ENCODE peak calls at places on chromosomes 2 and 18, in five cellular contexts. One of them, this sample, is unnamed.

GRCh38 chr2:226655871-226656270 is 143.7 kb downstream of the IRS1 start:
- DNase-seq in HT1080: no peak
- DNase-seq in COLO829: no peak
- DNase-seq in stimulated activated CD4-positive, alpha-beta T cell treated with anti-CD3 and anti-CD28 coated beads, Interleukin-12 subunit alpha, Interleukin-12 subunit beta, amount 100 ng/mL, for 4 hours: no peak
- DNase-seq in GM12878: no peak
- DNase-seq in this sample: no peak

GRCh38 chr2:70024284-70024683 is 62.9 kb upstream of the ASPRV1 start:
- DNase-seq in HT1080: peak
- DNase-seq in COLO829: no peak
- DNase-seq in stimulated activated CD4-positive, alpha-beta T cell treated with anti-CD3 and anti-CD28 coated beads, Interleukin-12 subunit alpha, Interleukin-12 subunit beta, amount 100 ng/mL, for 4 hours: no peak
- DNase-seq in GM12878: no peak
- DNase-seq in this sample: no peak

GRCh38 chr2:69083126-69083733 is 70.3 kb downstream of the ANTXR1 start:
- DNase-seq in HT1080: peak
- DNase-seq in COLO829: peak
- DNase-seq in stimulated activated CD4-positive, alpha-beta T cell treated with anti-CD3 and anti-CD28 coated beads, Interleukin-12 subunit alpha, Interleukin-12 subunit beta, amount 100 ng/mL, for 4 hours: no peak
- DNase-seq in GM12878: no peak
- DNase-seq in this sample: no peak

GRCh38 chr2:127891806-127892205 is 6.0 kb upstream of the AMMECR1L start:
- DNase-seq in HT1080: no peak
- DNase-seq in COLO829: no peak
- DNase-seq in stimulated activated CD4-positive, alpha-beta T cell treated with anti-CD3 and anti-CD28 coated beads, Interleukin-12 subunit alpha, Interleukin-12 subunit beta, amount 100 ng/mL, for 4 hours: no peak
- DNase-seq in GM12878: no peak
- DNase-seq in this sample: no peak

GRCh38 chr2:111618577-111618930 is 265.4 kb downstream of the ANAPC1 start:
- DNase-seq in HT1080: no peak
- DNase-seq in COLO829: no peak
- DNase-seq in stimulated activated CD4-positive, alpha-beta T cell treated with anti-CD3 and anti-CD28 coated beads, Interleukin-12 subunit alpha, Interleukin-12 subunit beta, amount 100 ng/mL, for 4 hours: no peak
- DNase-seq in GM12878: no peak
- DNase-seq in this sample: no peak

GRCh38 chr2:226447896-226448295 is 351.7 kb downstream of the IRS1 start:
- DNase-seq in HT1080: peak
- DNase-seq in COLO829: no peak
- DNase-seq in stimulated activated CD4-positive, alpha-beta T cell treated with anti-CD3 and anti-CD28 coated beads, Interleukin-12 subunit alpha, Interleukin-12 subunit beta, amount 100 ng/mL, for 4 hours: no peak
- DNase-seq in GM12878: no peak
- DNase-seq in this sample: no peak

GRCh38 chr2:213150315-213150951 is 979 bp downstream of the IKZF2 start:
- DNase-seq in HT1080: peak
- DNase-seq in COLO829: no peak
- DNase-seq in stimulated activated CD4-positive, alpha-beta T cell treated with anti-CD3 and anti-CD28 coated beads, Interleukin-12 subunit alpha, Interleukin-12 subunit beta, amount 100 ng/mL, for 4 hours: no peak
- DNase-seq in GM12878: no peak
- DNase-seq in this sample: no peak

GRCh38 chr18:58354051-58354450 is 274.8 kb downstream of the ALPK2 start:
- DNase-seq in HT1080: no peak
- DNase-seq in COLO829: no peak
- DNase-seq in stimulated activated CD4-positive, alpha-beta T cell treated with anti-CD3 and anti-CD28 coated beads, Interleukin-12 subunit alpha, Interleukin-12 subunit beta, amount 100 ng/mL, for 4 hours: no peak
- DNase-seq in GM12878: no peak
- DNase-seq in this sample: no peak

GRCh38 chr2:239157269-239157668 is 243.6 kb downstream of the HDAC4 start:
- DNase-seq in HT1080: no peak
- DNase-seq in COLO829: no peak
- DNase-seq in stimulated activated CD4-positive, alpha-beta T cell treated with anti-CD3 and anti-CD28 coated beads, Interleukin-12 subunit alpha, Interleukin-12 subunit beta, amount 100 ng/mL, for 4 hours: no peak
- DNase-seq in GM12878: no peak
- DNase-seq in this sample: no peak

GRCh38 chr2:166451451-166451850 is 42.6 kb downstream of the SCN7A start:
- DNase-seq in HT1080: peak
- DNase-seq in COLO829: peak
- DNase-seq in stimulated activated CD4-positive, alpha-beta T cell treated with anti-CD3 and anti-CD28 coated beads, Interleukin-12 subunit alpha, Interleukin-12 subunit beta, amount 100 ng/mL, for 4 hours: no peak
- DNase-seq in GM12878: no peak
- DNase-seq in this sample: no peak

GRCh38 chr2:143261986-143262784 is 133.0 kb downstream of the ARHGAP15 start:
- DNase-seq in HT1080: no peak
- DNase-seq in COLO829: no peak
- DNase-seq in stimulated activated CD4-positive, alpha-beta T cell treated with anti-CD3 and anti-CD28 coated beads, Interleukin-12 subunit alpha, Interleukin-12 subunit beta, amount 100 ng/mL, for 4 hours: no peak
- DNase-seq in GM12878: no peak
- DNase-seq in this sample: no peak

GRCh38 chr2:233051241-233052149 is 8.6 kb upstream of the INPP5D start:
- DNase-seq in HT1080: peak
- DNase-seq in COLO829: no peak
- DNase-seq in stimulated activated CD4-positive, alpha-beta T cell treated with anti-CD3 and anti-CD28 coated beads, Interleukin-12 subunit alpha, Interleukin-12 subunit beta, amount 100 ng/mL, for 4 hours: no peak
- DNase-seq in GM12878: no peak
- DNase-seq in this sample: no peak

GRCh38 chr2:111162718-111163331 is 42.1 kb downstream of the BCL2L11 start:
- DNase-seq in HT1080: no peak
- DNase-seq in COLO829: peak
- DNase-seq in stimulated activated CD4-positive, alpha-beta T cell treated with anti-CD3 and anti-CD28 coated beads, Interleukin-12 subunit alpha, Interleukin-12 subunit beta, amount 100 ng/mL, for 4 hours: no peak
- DNase-seq in GM12878: no peak
- DNase-seq in this sample: no peak

GRCh38 chr18:48032876-48033769 is 102.7 kb upstream of the SMAD2 start:
- DNase-seq in HT1080: peak
- DNase-seq in COLO829: no peak
- DNase-seq in stimulated activated CD4-positive, alpha-beta T cell treated with anti-CD3 and anti-CD28 coated beads, Interleukin-12 subunit alpha, Interleukin-12 subunit beta, amount 100 ng/mL, for 4 hours: no peak
- DNase-seq in GM12878: no peak
- DNase-seq in this sample: no peak

GRCh38 chr2:16140771-16141640 is 200.7 kb downstream of the MYCN start:
- DNase-seq in HT1080: peak
- DNase-seq in COLO829: no peak
- DNase-seq in stimulated activated CD4-positive, alpha-beta T cell treated with anti-CD3 and anti-CD28 coated beads, Interleukin-12 subunit alpha, Interleukin-12 subunit beta, amount 100 ng/mL, for 4 hours: no peak
- DNase-seq in GM12878: no peak
- DNase-seq in this sample: no peak

GRCh38 chr2:238855299-238855698 is 7.4 kb downstream of the TWIST2 start:
- DNase-seq in HT1080: no peak
- DNase-seq in COLO829: no peak
- DNase-seq in stimulated activated CD4-positive, alpha-beta T cell treated with anti-CD3 and anti-CD28 coated beads, Interleukin-12 subunit alpha, Interleukin-12 subunit beta, amount 100 ng/mL, for 4 hours: no peak
- DNase-seq in GM12878: no peak
- DNase-seq in this sample: no peak

GRCh38 chr18:42534313-42534712 is 579.3 kb downstream of the PIK3C3 start:
- DNase-seq in HT1080: no peak
- DNase-seq in COLO829: no peak
- DNase-seq in stimulated activated CD4-positive, alpha-beta T cell treated with anti-CD3 and anti-CD28 coated beads, Interleukin-12 subunit alpha, Interleukin-12 subunit beta, amount 100 ng/mL, for 4 hours: no peak
- DNase-seq in GM12878: no peak
- DNase-seq in this sample: no peak

This sample was measured in HS-27A.